ENCODE peak calls at places on chromosomes 16 and 17, in five cellular contexts. One of them, this sample, is unnamed.

GRCh38 chr17:35486920-35487727 is 38.6 kb upstream of the SLFN13 start:
- DNase-seq in cardiac muscle cell: peak; percentile 44
- DNase-seq in adrenal gland: peak; percentile 20
- DNase-seq in GM06990: peak; percentile 74
- DNase-seq in GM23338: peak; percentile 13
- DNase-seq in this sample: peak; percentile 72

GRCh38 chr16:72824761-72825160 is 223.2 kb downstream of the ZFHX3 start:
- DNase-seq in cardiac muscle cell: no peak
- DNase-seq in adrenal gland: no peak
- DNase-seq in GM06990: no peak
- DNase-seq in GM23338: no peak
- DNase-seq in this sample: no peak

GRCh38 chr16:23448392-23448791 is 4.6 kb downstream of the COG7 start:
- DNase-seq in cardiac muscle cell: no peak
- DNase-seq in adrenal gland: no peak
- DNase-seq in GM06990: no peak
- DNase-seq in GM23338: no peak
- DNase-seq in this sample: no peak

GRCh38 chr16:85661131-85662035 is 27.4 kb downstream of the GINS2 start:
- DNase-seq in cardiac muscle cell: no peak
- DNase-seq in adrenal gland: no peak
- DNase-seq in GM06990: no peak
- DNase-seq in GM23338: no peak
- DNase-seq in this sample: peak; percentile 76

GRCh38 chr17:14331200-14331981 is 30.5 kb downstream of the HS3ST3B1 start:
- DNase-seq in cardiac muscle cell: no peak
- DNase-seq in adrenal gland: no peak
- DNase-seq in GM06990: no peak
- DNase-seq in GM23338: peak; percentile 76
- DNase-seq in this sample: no peak

GRCh38 chr17:28755486-28755885 is 11.7 kb downstream of the TRAF4 start:
- DNase-seq in cardiac muscle cell: no peak
- DNase-seq in adrenal gland: no peak
- DNase-seq in GM06990: no peak
- DNase-seq in GM23338: no peak
- DNase-seq in this sample: no peak

GRCh38 chr17:71115669-71115972 is 946.3 kb downstream of the KCNJ2 start:
- DNase-seq in cardiac muscle cell: no peak
- DNase-seq in adrenal gland: no peak
- DNase-seq in GM06990: no peak
- DNase-seq in GM23338: no peak
- DNase-seq in this sample: no peak

GRCh38 chr16:86590501-86591144 is 12.3 kb downstream of the FOXL1 start:
- DNase-seq in cardiac muscle cell: no peak
- DNase-seq in adrenal gland: no peak
- DNase-seq in GM06990: no peak
- DNase-seq in GM23338: no peak
- DNase-seq in this sample: no peak

GRCh38 chr17:21289175-21289901 is 4.8 kb downstream of the MAP2K3 start:
- DNase-seq in cardiac muscle cell: no peak
- DNase-seq in adrenal gland: no peak
- DNase-seq in GM06990: no peak
- DNase-seq in GM23338: no peak
- DNase-seq in this sample: no peak

GRCh38 chr17:45640141-45640850 is 143.8 kb upstream of the CRHR1 start:
- DNase-seq in cardiac muscle cell: peak; percentile 89
- DNase-seq in adrenal gland: peak; percentile 70
- DNase-seq in GM06990: no peak
- DNase-seq in GM23338: peak; percentile 93
- DNase-seq in this sample: peak; percentile 60

GRCh38 chr16:20901441-20902112 is 1.0 kb downstream of the LYRM1 start:
- DNase-seq in cardiac muscle cell: peak; percentile 42
- DNase-seq in adrenal gland: peak; percentile 64
- DNase-seq in GM06990: peak; percentile 45
- DNase-seq in GM23338: peak; percentile 56
- DNase-seq in this sample: peak; percentile 80

GRCh38 chr17:48593126-48593829 is at the start of gene HOXB5:
- DNase-seq in cardiac muscle cell: peak; percentile 58
- DNase-seq in adrenal gland: peak; percentile 46
- DNase-seq in GM06990: no peak
- DNase-seq in GM23338: no peak
- DNase-seq in this sample: no peak

GRCh38 chr16:85602831-85603755 is 10.0 kb upstream of the GSE1 start:
- DNase-seq in cardiac muscle cell: no peak
- DNase-seq in adrenal gland: no peak
- DNase-seq in GM06990: peak; percentile 58
- DNase-seq in GM23338: no peak
- DNase-seq in this sample: no peak

GRCh38 chr17:15233971-15234370 is 31.2 kb downstream of the PMP22 start:
- DNase-seq in cardiac muscle cell: no peak
- DNase-seq in adrenal gland: no peak
- DNase-seq in GM06990: no peak
- DNase-seq in GM23338: no peak
- DNase-seq in this sample: no peak

GRCh38 chr17:68310141-68310540 is 18.8 kb downstream of the ARSG start:
- DNase-seq in cardiac muscle cell: no peak
- DNase-seq in adrenal gland: no peak
- DNase-seq in GM06990: no peak
- DNase-seq in GM23338: no peak
- DNase-seq in this sample: no peak

GRCh38 chr16:52383071-52383470 is 163.9 kb downstream of the TOX3 start:
- DNase-seq in cardiac muscle cell: no peak
- DNase-seq in adrenal gland: no peak
- DNase-seq in GM06990: no peak
- DNase-seq in GM23338: no peak
- DNase-seq in this sample: no peak

GRCh38 chr17:14320734-14321475 is 20.0 kb downstream of the HS3ST3B1 start:
- DNase-seq in cardiac muscle cell: no peak
- DNase-seq in adrenal gland: no peak
- DNase-seq in GM06990: no peak
- DNase-seq in GM23338: no peak
- DNase-seq in this sample: no peak

GRCh38 chr17:14922421-14922820 is 342.7 kb downstream of the PMP22 start:
- DNase-seq in cardiac muscle cell: no peak
- DNase-seq in adrenal gland: no peak
- DNase-seq in GM06990: no peak
- DNase-seq in GM23338: no peak
- DNase-seq in this sample: no peak

GRCh38 chr16:12362482-12363458 is 386.2 kb downstream of the SNX29 start:
- DNase-seq in cardiac muscle cell: no peak
- DNase-seq in adrenal gland: no peak
- DNase-seq in GM06990: no peak
- DNase-seq in GM23338: no peak
- DNase-seq in this sample: no peak

GRCh38 chr17:9979463-9979995 is 74.5 kb upstream of the RCVRN start:
- DNase-seq in cardiac muscle cell: no peak
- DNase-seq in adrenal gland: no peak
- DNase-seq in GM06990: no peak
- DNase-seq in GM23338: no peak
- DNase-seq in this sample: no peak

GRCh38 chr16:49643429-49644142 is 212.3 kb downstream of the ZNF423 start:
- DNase-seq in cardiac muscle cell: no peak
- DNase-seq in adrenal gland: no peak
- DNase-seq in GM06990: no peak
- DNase-seq in GM23338: no peak
- DNase-seq in this sample: no peak

GRCh38 chr16:88938933-88939813 is 37.8 kb downstream of the CBFA2T3 start:
- DNase-seq in cardiac muscle cell: no peak
- DNase-seq in adrenal gland: no peak
- DNase-seq in GM06990: no peak
- DNase-seq in GM23338: no peak
- DNase-seq in this sample: no peak

GRCh38 chr16:48560692-48561091 is 49.3 kb downstream of the N4BP1 start:
- DNase-seq in cardiac muscle cell: no peak
- DNase-seq in adrenal gland: no peak
- DNase-seq in GM06990: no peak
- DNase-seq in GM23338: no peak
- DNase-seq in this sample: no peak

GRCh38 chr17:35726609-35727460 is 4.6 kb upstream of the RASL10B start:
- DNase-seq in cardiac muscle cell: peak; percentile 89
- DNase-seq in adrenal gland: peak; percentile 21
- DNase-seq in GM06990: no peak
- DNase-seq in GM23338: peak; percentile 44
- DNase-seq in this sample: no peak

GRCh38 chr17:46150216-46150963 is 42.8 kb downstream of the KANSL1 start:
- DNase-seq in cardiac muscle cell: no peak
- DNase-seq in adrenal gland: no peak
- DNase-seq in GM06990: no peak
- DNase-seq in GM23338: no peak
- DNase-seq in this sample: no peak

GRCh38 chr16:73058221-73058615 is 10.3 kb upstream of the ZFHX3 start:
- DNase-seq in cardiac muscle cell: peak; percentile 59
- DNase-seq in adrenal gland: peak; percentile 53
- DNase-seq in GM06990: peak; percentile 77
- DNase-seq in GM23338: peak; percentile 62
- DNase-seq in this sample: peak; percentile 88

GRCh38 chr16:20735504-20735903 is 6.1 kb downstream of the THUMPD1 start:
- DNase-seq in cardiac muscle cell: no peak
- DNase-seq in adrenal gland: no peak
- DNase-seq in GM06990: no peak
- DNase-seq in GM23338: no peak
- DNase-seq in this sample: no peak

GRCh38 chr16:27029525-27029924 is 37.2 kb upstream of the C16orf82 start:
- DNase-seq in cardiac muscle cell: no peak
- DNase-seq in adrenal gland: no peak
- DNase-seq in GM06990: no peak
- DNase-seq in GM23338: no peak
- DNase-seq in this sample: no peak

GRCh38 chr16:31083981-31084380 is 4.8 kb downstream of the PRSS53 start:
- DNase-seq in cardiac muscle cell: no peak
- DNase-seq in adrenal gland: no peak
- DNase-seq in GM06990: no peak
- DNase-seq in GM23338: no peak
- DNase-seq in this sample: no peak

GRCh38 chr16:31081428-31082351 is 7.1 kb downstream of the PRSS53 start:
- DNase-seq in cardiac muscle cell: no peak
- DNase-seq in adrenal gland: no peak
- DNase-seq in GM06990: no peak
- DNase-seq in GM23338: no peak
- DNase-seq in this sample: no peak

GRCh38 chr16:31083081-31083480 is 5.7 kb downstream of the PRSS53 start:
- DNase-seq in cardiac muscle cell: no peak
- DNase-seq in adrenal gland: no peak
- DNase-seq in GM06990: no peak
- DNase-seq in GM23338: no peak
- DNase-seq in this sample: no peak

GRCh38 chr16:31083556-31083955 is 5.2 kb downstream of the PRSS53 start:
- DNase-seq in cardiac muscle cell: no peak
- DNase-seq in adrenal gland: no peak
- DNase-seq in GM06990: no peak
- DNase-seq in GM23338: no peak
- DNase-seq in this sample: no peak

GRCh38 chr16:31082368-31083045 is 6.2 kb downstream of the PRSS53 start:
- DNase-seq in cardiac muscle cell: no peak
- DNase-seq in adrenal gland: no peak
- DNase-seq in GM06990: no peak
- DNase-seq in GM23338: no peak
- DNase-seq in this sample: no peak
- H3K36me3 ChIP-seq in cardiac muscle cell: peaks cover 21% of the 10 kb centered on the region
- H3K36me3 ChIP-seq in adrenal gland: peaks cover 38% of the 10 kb centered on the region
- H3K36me3 ChIP-seq in GM06990: peaks cover 38% of the 10 kb centered on the region
- H3K36me3 ChIP-seq in GM23338: peaks cover 4% of the 10 kb centered on the region
- H3K36me3 ChIP-seq in this sample: peaks cover 99% of the 10 kb centered on the region

GRCh38 chr17:76560877-76561221 is 21.0 kb downstream of the PRCD start:
- DNase-seq in cardiac muscle cell: no peak
- DNase-seq in adrenal gland: no peak
- DNase-seq in GM06990: no peak
- DNase-seq in GM23338: no peak
- DNase-seq in this sample: no peak
- H3K36me3 ChIP-seq in cardiac muscle cell: peaks cover 15% of the 10 kb centered on the region
- H3K36me3 ChIP-seq in adrenal gland: peaks cover 18% of the 10 kb centered on the region
- H3K36me3 ChIP-seq in GM06990: peaks cover 10% of the 10 kb centered on the region
- H3K36me3 ChIP-seq in GM23338: peaks cover 37% of the 10 kb centered on the region
- H3K36me3 ChIP-seq in this sample: peaks cover 37% of the 10 kb centered on the region

GRCh38 chr17:56948491-56948890 is 12.4 kb downstream of the COIL start:
- DNase-seq in cardiac muscle cell: no peak
- DNase-seq in adrenal gland: no peak
- DNase-seq in GM06990: no peak
- DNase-seq in GM23338: no peak
- DNase-seq in this sample: no peak
- H3K36me3 ChIP-seq in cardiac muscle cell: peaks cover 43% of the 10 kb centered on the region
- H3K36me3 ChIP-seq in adrenal gland: peaks cover 41% of the 10 kb centered on the region
- H3K36me3 ChIP-seq in GM06990: peaks cover 5% of the 10 kb centered on the region
- H3K36me3 ChIP-seq in GM23338: peaks cover 2% of the 10 kb centered on the region
- H3K36me3 ChIP-seq in this sample: no peaks in the 10 kb centered on the region

GRCh38 chr16:3739636-3740035 is 22.3 kb upstream of the TRAP1 start:
- DNase-seq in cardiac muscle cell: no peak
- DNase-seq in adrenal gland: no peak
- DNase-seq in GM06990: no peak
- DNase-seq in GM23338: no peak
- DNase-seq in this sample: no peak
- H3K36me3 ChIP-seq in cardiac muscle cell: peaks cover 72% of the 10 kb centered on the region
- H3K36me3 ChIP-seq in adrenal gland: peaks cover 100% of the 10 kb centered on the region
- H3K36me3 ChIP-seq in GM06990: peaks cover 33% of the 10 kb centered on the region
- H3K36me3 ChIP-seq in GM23338: peaks cover 49% of the 10 kb centered on the region
- H3K36me3 ChIP-seq in this sample: peaks cover 100% of the 10 kb centered on the region

DNA sequence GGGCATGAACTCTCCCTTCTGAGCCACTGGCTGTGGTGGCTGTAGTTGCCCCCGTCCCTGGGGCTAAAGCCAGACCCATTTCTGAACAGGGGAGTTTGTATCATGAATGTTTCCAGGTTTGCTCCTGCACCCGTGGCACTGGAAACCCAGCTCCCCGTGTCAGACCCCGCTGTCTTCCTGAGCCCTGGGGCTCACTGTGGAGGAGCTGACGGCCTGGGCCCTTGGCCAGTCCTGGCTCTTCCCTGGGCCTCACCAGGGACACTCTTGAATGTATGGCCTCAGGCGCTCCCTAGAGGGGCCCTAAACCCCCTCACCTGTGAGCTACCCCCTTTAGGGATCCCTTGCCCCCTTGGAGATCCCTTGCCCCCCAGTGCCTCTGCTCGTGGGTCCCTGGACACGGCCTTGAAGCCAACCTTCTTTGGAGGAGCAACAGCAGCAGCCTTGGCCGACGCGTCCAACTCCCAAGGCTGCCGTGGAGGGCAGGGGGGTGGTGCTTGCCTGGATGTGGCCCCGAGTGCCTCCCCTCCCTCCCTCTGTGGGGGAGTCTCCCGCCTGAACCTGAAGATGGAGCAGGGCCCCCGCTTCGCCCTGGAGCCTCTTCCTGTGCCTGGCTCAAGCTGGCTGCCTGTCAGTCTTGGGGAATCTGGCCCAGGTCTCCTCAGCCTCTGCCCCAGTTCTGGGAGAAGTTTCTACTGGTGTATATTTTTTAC is 15.9 kb downstream of the CASKIN2 start:
- DNase-seq in cardiac muscle cell: no peak
- DNase-seq in adrenal gland: no peak
- DNase-seq in GM06990: no peak
- DNase-seq in GM23338: no peak
- DNase-seq in this sample: no peak
- H3K36me3 ChIP-seq in cardiac muscle cell: peaks cover 20% of the 10 kb centered on the region
- H3K36me3 ChIP-seq in adrenal gland: peaks cover 76% of the 10 kb centered on the region
- H3K36me3 ChIP-seq in GM06990: peaks cover 16% of the 10 kb centered on the region
- H3K36me3 ChIP-seq in GM23338: no peaks in the 10 kb centered on the region
- H3K36me3 ChIP-seq in this sample: peaks cover 98% of the 10 kb centered on the region

DNA sequence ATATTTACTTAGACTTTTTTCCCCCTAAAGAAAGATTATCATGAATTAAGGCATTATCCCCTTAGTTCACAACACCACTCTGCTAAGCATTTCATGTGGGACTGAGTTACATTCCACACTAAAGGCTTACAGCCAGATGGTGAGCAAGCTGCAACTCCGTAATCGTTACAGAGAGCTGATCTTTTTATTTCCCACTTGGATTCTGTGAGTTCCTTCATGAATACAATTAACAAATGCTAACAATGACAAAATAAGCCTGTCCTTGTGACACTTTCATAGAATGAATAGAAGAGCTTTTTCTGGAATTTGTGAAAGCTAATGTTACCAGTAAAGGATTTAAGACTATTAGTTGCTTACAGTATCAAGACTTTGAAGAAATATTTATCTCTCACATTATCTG is 8.7 kb downstream of the OGFOD1 start:
- DNase-seq in cardiac muscle cell: no peak
- DNase-seq in adrenal gland: no peak
- DNase-seq in GM06990: no peak
- DNase-seq in GM23338: no peak
- DNase-seq in this sample: no peak
- H3K36me3 ChIP-seq in cardiac muscle cell: peaks cover 35% of the 10 kb centered on the region
- H3K36me3 ChIP-seq in adrenal gland: peaks cover 47% of the 10 kb centered on the region
- H3K36me3 ChIP-seq in GM06990: peaks cover 3% of the 10 kb centered on the region
- H3K36me3 ChIP-seq in GM23338: peaks cover 71% of the 10 kb centered on the region
- H3K36me3 ChIP-seq in this sample: no peaks in the 10 kb centered on the region

This sample was measured in left lung.